ENCODE peak calls at places on chromosomes 11 and 22, in five cellular contexts. One of them, this sample, is unnamed.

GRCh38 chr11:78039919-78040671 is 17.0 kb upstream of the KCTD14 start:
- DNase-seq in H1: no peak
- DNase-seq in NT2/D1: no peak
- DNase-seq in HCT116: no peak
- DNase-seq in HepG2: peak; percentile 67
- DNase-seq in this sample: peak; percentile 84

GRCh38 chr11:1936781-1937615 is 10.1 kb upstream of the MRPL23 start:
- DNase-seq in HepG2: no peak
- DNase-seq in NT2/D1: no peak
- DNase-seq in HCT116: no peak
- DNase-seq in H1: peak; percentile 49
- DNase-seq in this sample: peak; percentile 35

GRCh38 chr11:118648291-118648690 is 31.2 kb downstream of the TREH start:
- DNase-seq in H1: no peak
- DNase-seq in NT2/D1: no peak
- DNase-seq in HepG2: no peak
- DNase-seq in HCT116: no peak
- DNase-seq in this sample: no peak

GRCh38 chr11:45843158-45843924 is 3.9 kb upstream of the CRY2 start:
- DNase-seq in NT2/D1: peak; percentile 76
- DNase-seq in H1: peak; percentile 91
- DNase-seq in HCT116: peak; percentile 90
- DNase-seq in HepG2: peak; percentile 93
- DNase-seq in this sample: peak; percentile 85

GRCh38 chr11:46361283-46362145 is 14.3 kb downstream of the DGKZ start:
- DNase-seq in NT2/D1: no peak
- DNase-seq in H1: no peak
- DNase-seq in HepG2: no peak
- DNase-seq in HCT116: no peak
- DNase-seq in this sample: peak; percentile 88

GRCh38 chr11:1049431-1049891 is 12.9 kb upstream of the MUC6 start:
- DNase-seq in NT2/D1: no peak
- DNase-seq in H1: no peak
- DNase-seq in HepG2: no peak
- DNase-seq in HCT116: no peak
- DNase-seq in this sample: no peak

GRCh38 chr22:27648074-27648473 is 153.5 kb downstream of the MN1 start:
- DNase-seq in H1: no peak
- DNase-seq in HCT116: no peak
- DNase-seq in NT2/D1: no peak
- DNase-seq in HepG2: no peak
- DNase-seq in this sample: no peak

GRCh38 chr11:46277623-46278386 is at the start of gene CREB3L1:
- DNase-seq in HCT116: no peak
- DNase-seq in NT2/D1: no peak
- DNase-seq in HepG2: no peak
- DNase-seq in H1: peak; percentile 80
- DNase-seq in this sample: peak; percentile 79

GRCh38 chr11:9774591-9775392 is 110.9 kb downstream of the SWAP70 start:
- DNase-seq in HepG2: no peak
- DNase-seq in H1: no peak
- DNase-seq in HCT116: no peak
- DNase-seq in NT2/D1: no peak
- DNase-seq in this sample: no peak

GRCh38 chr22:49829044-49829719 is 1.5 kb upstream of the BRD1 start:
- DNase-seq in HepG2: no peak
- DNase-seq in HCT116: no peak
- DNase-seq in NT2/D1: no peak
- DNase-seq in H1: no peak
- DNase-seq in this sample: no peak

GRCh38 chr22:41939981-41940852 is 6.7 kb downstream of the CENPM start:
- DNase-seq in HCT116: no peak
- DNase-seq in H1: no peak
- DNase-seq in NT2/D1: no peak
- DNase-seq in HepG2: no peak
- DNase-seq in this sample: no peak

GRCh38 chr22:36862251-36863242 is 1.7 kb downstream of the NCF4 start:
- DNase-seq in NT2/D1: no peak
- DNase-seq in HCT116: no peak
- DNase-seq in H1: no peak
- DNase-seq in HepG2: no peak
- DNase-seq in this sample: no peak

GRCh38 chr22:31179345-31179744 is 19.4 kb downstream of the RNF185 start:
- DNase-seq in H1: no peak
- DNase-seq in HCT116: no peak
- DNase-seq in HepG2: peak; percentile 50
- DNase-seq in NT2/D1: no peak
- DNase-seq in this sample: no peak

GRCh38 chr11:83816572-83817187 is 530.5 kb upstream of the CCDC90B start:
- DNase-seq in HepG2: peak; percentile 9
- DNase-seq in NT2/D1: no peak
- DNase-seq in H1: no peak
- DNase-seq in HCT116: no peak
- DNase-seq in this sample: peak; percentile 8

GRCh38 chr11:104033561-104033960 is 2.9 kb upstream of the DDI1 start:
- DNase-seq in H1: no peak
- DNase-seq in HepG2: no peak
- DNase-seq in NT2/D1: no peak
- DNase-seq in HCT116: no peak
- DNase-seq in this sample: no peak

GRCh38 chr11:69311767-69312385 is 17.9 kb downstream of the MYEOV start:
- DNase-seq in NT2/D1: no peak
- DNase-seq in H1: no peak
- DNase-seq in HCT116: no peak
- DNase-seq in HepG2: no peak
- DNase-seq in this sample: no peak

GRCh38 chr11:102914238-102915043 is 39.7 kb upstream of the MMP12 start:
- DNase-seq in HCT116: peak; percentile 37
- DNase-seq in NT2/D1: peak; percentile 49
- DNase-seq in HepG2: peak; percentile 4
- DNase-seq in H1: peak; percentile 54
- DNase-seq in this sample: peak; percentile 11

GRCh38 chr11:95739108-95739507 is 50.5 kb downstream of the FAM76B start:
- DNase-seq in HepG2: no peak
- DNase-seq in NT2/D1: no peak
- DNase-seq in H1: no peak
- DNase-seq in HCT116: no peak
- DNase-seq in this sample: no peak

GRCh38 chr22:47192106-47192650 is 429.7 kb downstream of the TBC1D22A start:
- DNase-seq in HCT116: no peak
- DNase-seq in NT2/D1: no peak
- DNase-seq in HepG2: no peak
- DNase-seq in H1: no peak
- DNase-seq in this sample: no peak

GRCh38 chr22:27086728-27087450 is 429.5 kb downstream of the MIAT start:
- DNase-seq in NT2/D1: no peak
- DNase-seq in H1: no peak
- DNase-seq in HCT116: no peak
- DNase-seq in HepG2: no peak
- DNase-seq in this sample: no peak

GRCh38 chr11:77637345-77638165 is at the start of gene CLNS1A:
- DNase-seq in HCT116: peak; percentile 82
- DNase-seq in HepG2: peak; percentile 87
- DNase-seq in NT2/D1: peak; percentile 87
- DNase-seq in H1: peak; percentile 85
- DNase-seq in this sample: peak; percentile 89

GRCh38 chr11:95485115-95485900 is 254.3 kb upstream of the SESN3 start:
- DNase-seq in NT2/D1: no peak
- DNase-seq in HepG2: no peak
- DNase-seq in H1: no peak
- DNase-seq in HCT116: no peak
- DNase-seq in this sample: no peak

GRCh38 chr11:71940561-71941219 is 11.8 kb downstream of the RNF121 start:
- DNase-seq in NT2/D1: no peak
- DNase-seq in HCT116: no peak
- DNase-seq in H1: no peak
- DNase-seq in HepG2: no peak
- DNase-seq in this sample: no peak

GRCh38 chr11:75413864-75414263 is 14.5 kb downstream of the RPS3 start:
- DNase-seq in HCT116: no peak
- DNase-seq in NT2/D1: no peak
- DNase-seq in H1: no peak
- DNase-seq in HepG2: no peak
- DNase-seq in this sample: no peak

GRCh38 chr11:48122246-48122645 is 94.4 kb upstream of the OR4B1 start:
- DNase-seq in HCT116: no peak
- DNase-seq in HepG2: no peak
- DNase-seq in NT2/D1: no peak
- DNase-seq in H1: no peak
- DNase-seq in this sample: no peak

GRCh38 chr11:116890193-116890592 is 52.8 kb upstream of the APOA1 start:
- DNase-seq in HCT116: no peak
- DNase-seq in H1: no peak
- DNase-seq in HepG2: no peak
- DNase-seq in NT2/D1: no peak
- DNase-seq in this sample: no peak

GRCh38 chr11:119087747-119088241 is 3.1 kb downstream of the HMBS start:
- DNase-seq in NT2/D1: no peak
- DNase-seq in H1: no peak
- DNase-seq in HCT116: no peak
- DNase-seq in HepG2: no peak
- DNase-seq in this sample: no peak

GRCh38 chr11:64639885-64640284 is 48.9 kb downstream of the SLC22A12 start:
- DNase-seq in H1: no peak
- DNase-seq in HCT116: no peak
- DNase-seq in NT2/D1: no peak
- DNase-seq in HepG2: no peak
- DNase-seq in this sample: no peak

GRCh38 chr11:1938343-1939005 is 8.7 kb upstream of the MRPL23 start:
- DNase-seq in NT2/D1: no peak
- DNase-seq in HepG2: no peak
- DNase-seq in HCT116: no peak
- DNase-seq in H1: peak; percentile 45
- DNase-seq in this sample: peak; percentile 42

DNA sequence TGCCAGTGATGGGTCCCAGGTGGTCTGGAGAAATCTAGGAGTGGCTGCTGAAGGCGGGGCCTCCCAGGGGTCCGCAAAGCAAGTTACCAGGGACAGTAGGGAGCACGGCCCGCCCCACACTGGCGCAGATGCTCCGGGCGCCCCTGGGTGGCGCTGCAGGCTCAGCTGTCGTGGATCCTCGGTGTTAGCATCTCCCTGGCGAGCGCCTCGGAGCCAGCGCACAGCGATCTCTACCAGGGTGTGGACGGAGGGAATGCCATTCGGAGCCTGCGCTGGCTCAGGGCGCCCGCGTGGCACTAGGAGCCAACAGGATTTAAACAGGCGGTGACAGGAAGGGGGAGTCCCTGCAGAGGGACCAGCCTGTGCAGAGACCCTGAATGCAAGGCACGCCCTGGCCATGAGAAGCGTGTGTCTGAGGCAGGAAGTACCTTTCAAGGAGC is 20.2 kb downstream of the FADS3 start:
- DNase-seq in HepG2: peak; percentile 64
- DNase-seq in H1: peak; percentile 94
- DNase-seq in HCT116: peak; percentile 43
- DNase-seq in NT2/D1: peak; percentile 78
- DNase-seq in this sample: peak; percentile 94
- TF ChIP-seq YY1 in HepG2: no peak
- TF ChIP-seq YY1 in H1: peak; percentile 67
- TF ChIP-seq YY1 in HCT116: no peak
- TF ChIP-seq YY1 in NT2/D1: no peak
- TF ChIP-seq YY1 in this sample: no peak

DNA sequence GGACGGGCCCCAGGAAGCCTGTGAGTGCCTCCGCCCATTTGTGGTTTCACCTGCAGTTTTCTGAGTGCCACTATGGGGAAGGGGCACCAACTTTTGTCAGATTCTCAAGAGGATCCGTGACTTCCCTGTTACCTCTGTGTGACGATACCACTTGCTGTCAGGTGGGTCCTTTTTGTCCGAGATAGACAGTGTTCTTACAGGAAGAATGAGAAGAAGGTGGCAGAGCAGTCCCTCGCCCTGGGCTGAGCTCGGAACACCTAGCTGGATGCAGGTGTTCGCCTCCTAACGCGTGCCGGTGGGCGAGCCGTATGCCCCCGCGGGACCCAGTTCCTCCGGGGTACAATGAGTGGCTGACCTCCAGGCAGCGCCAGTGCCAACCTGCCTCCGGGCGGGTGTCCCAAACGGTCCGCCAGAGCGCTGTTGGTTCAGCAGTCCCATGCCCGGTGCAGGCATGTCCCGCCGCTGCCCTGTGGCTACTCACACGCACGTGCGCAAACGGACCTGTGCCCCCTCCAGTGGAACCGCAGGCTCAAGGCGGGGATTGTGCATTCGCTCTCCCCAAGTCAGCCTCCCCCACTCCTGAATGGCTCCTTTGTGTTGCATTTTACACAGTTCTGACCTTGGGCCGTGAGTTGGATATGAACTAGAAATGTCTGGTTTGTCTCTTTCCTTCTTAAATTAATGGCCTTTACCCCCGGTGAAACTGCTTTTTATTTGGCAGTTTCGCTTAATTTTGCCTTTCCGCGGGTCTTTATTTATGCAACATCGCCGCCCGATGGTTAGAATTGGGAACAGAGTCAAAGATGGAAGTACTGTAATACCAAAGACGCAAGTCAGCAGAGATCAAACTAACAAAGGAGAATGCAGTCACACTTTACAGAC is 1.1 kb upstream of the ABTB2 start:
- DNase-seq in HepG2: peak; percentile 83
- DNase-seq in NT2/D1: no peak
- DNase-seq in HCT116: peak; percentile 68
- DNase-seq in H1: peak; percentile 80
- DNase-seq in this sample: peak; percentile 73
- TF ChIP-seq YY1 in HepG2: peak; percentile 35
- TF ChIP-seq YY1 in NT2/D1: no peak
- TF ChIP-seq YY1 in HCT116: peak; percentile 49
- TF ChIP-seq YY1 in H1: peak; percentile 65
- TF ChIP-seq YY1 in this sample: peak; percentile 59

DNA sequence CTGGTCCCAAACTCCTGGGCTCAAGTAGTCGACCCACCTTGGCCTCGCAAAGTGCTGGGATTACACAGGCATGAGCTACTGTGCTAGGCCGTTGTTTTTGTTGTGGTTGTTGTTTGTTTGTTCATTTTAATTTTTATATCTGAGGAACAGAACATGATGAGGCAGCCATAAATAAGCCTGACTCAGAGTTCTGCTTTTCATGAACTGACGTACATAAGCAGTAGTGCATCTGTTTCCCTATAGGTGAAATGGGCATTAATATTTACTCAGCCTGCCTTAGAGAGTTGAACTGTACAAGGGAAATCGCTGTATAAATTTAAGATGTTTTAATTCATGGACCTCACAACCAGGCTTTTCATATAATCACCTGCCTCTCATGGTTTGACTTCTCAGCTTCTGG is 80.5 kb downstream of the PDHX start:
- DNase-seq in HCT116: no peak
- DNase-seq in NT2/D1: no peak
- DNase-seq in H1: no peak
- DNase-seq in HepG2: no peak
- DNase-seq in this sample: no peak
- TF ChIP-seq YY1 in HCT116: no peak
- TF ChIP-seq YY1 in NT2/D1: no peak
- TF ChIP-seq YY1 in H1: no peak
- TF ChIP-seq YY1 in HepG2: no peak
- TF ChIP-seq YY1 in this sample: no peak

DNA sequence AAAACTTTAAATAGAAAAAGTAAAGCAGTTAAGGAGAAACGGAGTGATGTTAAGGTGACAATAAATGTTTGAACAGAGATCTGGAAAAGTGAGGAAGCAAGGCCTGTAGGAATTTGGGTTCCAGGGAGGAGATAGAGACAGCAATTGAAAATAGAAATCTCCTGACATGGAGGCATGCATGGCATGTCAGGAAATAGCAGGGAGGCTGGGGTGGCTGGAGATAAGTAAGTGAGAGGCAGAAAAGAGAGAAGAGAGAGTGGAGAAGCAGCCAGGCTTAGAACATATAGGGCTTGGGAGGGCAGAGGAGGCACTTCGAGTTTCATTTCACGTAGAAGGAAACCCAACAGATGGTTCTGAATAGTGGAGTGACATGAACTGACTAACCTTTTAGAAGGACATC is 185.5 kb downstream of the LRRC4C start:
- DNase-seq in H1: no peak
- DNase-seq in HepG2: no peak
- DNase-seq in NT2/D1: peak; percentile 20
- DNase-seq in HCT116: no peak
- DNase-seq in this sample: no peak
- TF ChIP-seq YY1 in H1: no peak
- TF ChIP-seq YY1 in HepG2: no peak
- TF ChIP-seq YY1 in NT2/D1: no peak
- TF ChIP-seq YY1 in HCT116: no peak
- TF ChIP-seq YY1 in this sample: no peak